ENCODE peak calls at places on chromosomes 2 and 18, in five cellular contexts. V, H, X, G and K are unnamed samples. For H3K9me3, the result is how much of the 10 kb centered on the place peaks cover.

GRCh38 chr2:96685285-96685591 is 42.7 kb downstream of the FER1L5 start:
- DNase-seq in V (peak), H (no peak), X (peak), G (no peak), K (no peak)

GRCh38 chr2:174633621-174633927 is 36.0 kb upstream of the WIPF1 start:
- DNase-seq in V (no peak), H (peak), X (no peak), G (no peak), K (no peak)

GRCh38 chr2:152580722-152581121 is 136.5 kb downstream of the PRPF40A start:
- DNase-seq in V (no peak), H (no peak), X (no peak), G (peak), K (no peak)

GRCh38 chr18:48543228-48543627 is 4.4 kb downstream of the CTIF start:
- DNase-seq in V (peak), H (no peak), X (no peak), G (peak), K (no peak)

GRCh38 chr2:223051580-223052375 is at the start of gene KCNE4:
- DNase-seq in V (peak), H (no peak), X (no peak), G (no peak), K (no peak)

GRCh38 chr2:39932198-39932597 is 153.1 kb upstream of the THUMPD2 start:
- DNase-seq in V (no peak), H (no peak), X (no peak), G (peak), K (no peak)

GRCh38 chr2:113910110-113910717 is 20.3 kb downstream of the ACTR3 start:
- DNase-seq in V (no peak), H (peak), X (no peak), G (peak), K (no peak)

GRCh38 chr2:36450466-36451196 is 95.1 kb downstream of the CRIM1 start:
- DNase-seq in V (no peak), H (no peak), X (no peak), G (peak), K (no peak)

GRCh38 chr18:44079602-44080001 is 601.1 kb upstream of the SETBP1 start:
- DNase-seq in V (no peak), H (no peak), X (no peak), G (peak), K (no peak)

GRCh38 chr2:20378891-20379519 is 28.4 kb upstream of the PUM2 start:
- DNase-seq in V (peak), H (peak), X (peak), G (peak), K (peak)

GRCh38 chr2:190755796-190756415 is 107.0 kb downstream of the NAB1 start:
- DNase-seq in V (no peak), H (no peak), X (no peak), G (no peak), K (no peak)

GRCh38 chr2:42128731-42129486 is 40.2 kb upstream of the EML4 start:
- DNase-seq in V (no peak), H (no peak), X (no peak), G (peak), K (no peak)

GRCh38 chr2:212958133-212958532 is 193.3 kb downstream of the IKZF2 start:
- DNase-seq in V (no peak), H (no peak), X (no peak), G (no peak), K (no peak)

GRCh38 chr18:70553245-70553960 is 264.6 kb downstream of the SOCS6 start:
- DNase-seq in V (no peak), H (no peak), X (peak), G (no peak), K (no peak)
- H3K9me3 ChIP-seq in V (under half), H (under half), X (under half), G (under half), K (under half)

DNA sequence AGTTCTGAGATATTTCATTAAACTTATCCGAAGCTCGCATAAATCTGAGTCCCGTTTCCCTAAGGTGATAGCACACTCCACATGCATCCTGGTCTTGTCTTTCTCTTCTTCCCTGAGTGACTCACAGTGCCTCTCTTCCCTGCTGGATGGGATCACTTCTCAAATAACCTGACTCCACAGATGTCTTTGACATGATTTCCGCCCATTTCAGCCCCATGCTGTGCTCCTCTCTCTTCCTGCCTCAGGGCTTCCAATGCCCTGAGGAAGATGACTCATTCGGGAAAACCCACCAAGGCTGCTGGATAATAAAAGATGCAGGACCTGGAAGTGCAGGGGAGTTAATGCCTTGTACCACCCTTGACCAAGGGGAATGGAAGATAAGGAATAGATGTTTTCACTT is 441.7 kb upstream of the SOX11 start:
- DNase-seq in V (no peak), H (no peak), X (no peak), G (no peak), K (no peak)
- H3K9me3 ChIP-seq in V (under half), H (under half), X (under half), G (under half), K (under half)

GRCh38 chr2:15111718-15112117 is 449.4 kb downstream of the NBAS start:
- DNase-seq in V (no peak), H (no peak), X (no peak), G (no peak), K (no peak)
- H3K9me3 ChIP-seq in V (under half), H (half or more), X (under half), G (under half), K (under half)

GRCh38 chr2:6846540-6846939 is 19.2 kb downstream of the CMPK2 start:
- DNase-seq in V (no peak), H (no peak), X (no peak), G (no peak), K (no peak)
- H3K9me3 ChIP-seq in V (under half), H (half or more), X (under half), G (under half), K (half or more)

DNA sequence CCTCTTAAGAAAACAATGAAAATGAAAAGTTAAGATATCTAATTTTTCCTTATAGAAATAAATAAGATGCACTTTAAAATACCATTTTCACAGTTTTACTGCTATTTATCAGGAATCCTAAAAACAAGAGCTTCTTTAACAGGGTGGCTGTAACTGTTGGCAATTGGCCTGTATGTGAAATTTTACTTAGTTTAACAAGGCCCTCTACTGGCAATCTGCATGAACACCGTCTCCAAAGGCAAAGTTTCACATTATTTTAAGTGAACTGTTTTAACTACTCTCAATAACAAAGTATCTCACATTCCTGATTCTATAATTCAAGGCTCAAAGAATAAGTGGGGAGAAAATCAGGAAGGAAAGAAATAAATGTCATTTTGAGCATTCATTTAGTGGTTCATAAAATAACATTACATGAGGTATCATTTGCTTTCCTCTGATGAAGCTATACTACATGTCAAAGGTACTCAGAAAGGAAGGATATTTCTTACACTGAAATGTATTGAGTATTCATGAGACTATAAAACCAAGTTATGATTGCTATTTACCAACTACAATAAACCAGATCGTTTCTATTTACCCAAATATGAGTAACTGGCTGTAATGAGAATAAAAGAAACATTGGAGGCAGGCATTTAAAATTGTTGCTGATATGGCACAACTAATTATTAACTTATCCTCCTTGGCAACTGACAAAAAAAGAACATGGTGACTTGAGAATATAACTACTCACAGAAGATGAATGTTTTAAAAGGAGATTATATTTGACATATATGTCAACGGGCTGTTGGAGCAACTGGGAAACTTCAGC is 7.0 kb downstream of the NCKAP5 start:
- DNase-seq in V (peak), H (no peak), X (peak), G (peak), K (no peak)
- H3K9me3 ChIP-seq in V (under half), H (under half), X (under half), G (under half), K (under half)

DNA sequence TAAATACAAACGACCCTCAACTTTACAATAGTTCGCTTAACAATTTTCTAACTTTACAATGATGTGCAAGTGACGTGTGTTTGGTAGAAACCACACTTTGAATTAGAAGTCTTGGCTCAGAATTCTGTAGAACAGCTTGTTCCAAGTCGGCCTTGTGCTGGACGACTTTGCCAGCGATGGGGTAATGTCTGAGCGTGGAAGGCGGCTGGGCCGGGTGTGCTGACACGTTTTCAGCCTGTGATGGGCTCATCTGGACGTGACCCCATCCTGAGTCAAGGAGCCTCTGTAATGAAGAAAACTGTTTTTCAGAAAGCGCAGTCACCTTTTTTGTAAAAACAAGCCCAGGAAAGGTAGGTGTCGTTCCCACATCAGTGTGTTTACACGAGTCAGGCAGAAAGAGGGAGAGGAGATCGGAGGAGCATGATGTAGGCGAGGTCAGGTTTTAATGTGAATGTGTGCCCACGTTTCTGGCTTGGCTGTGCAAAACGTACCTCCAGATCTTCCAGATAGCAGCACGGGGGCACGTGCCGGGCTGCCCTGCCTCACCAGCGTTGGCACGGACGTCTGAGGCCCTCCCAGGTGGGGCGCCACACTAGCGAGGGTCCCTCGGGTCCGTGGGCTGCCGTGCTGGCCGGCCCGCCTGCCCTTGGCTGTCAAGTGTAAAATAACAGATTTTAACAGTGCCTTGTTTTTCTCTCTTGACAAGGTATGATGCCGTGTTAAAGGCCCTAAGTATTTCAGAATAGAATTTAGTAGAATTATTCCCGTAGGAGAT is 54.6 kb downstream of the CTDP1 start:
- DNase-seq in V (no peak), H (peak), X (no peak), G (no peak), K (no peak)
- H3K9me3 ChIP-seq in V (under half), H (under half), X (under half), G (under half), K (under half)

GRCh38 chr18:10248738-10249137 is 205.7 kb upstream of the APCDD1 start:
- DNase-seq in V (peak), H (no peak), X (no peak), G (no peak), K (no peak)

GRCh38 chr18:10249270-10249669 is 205.2 kb upstream of the APCDD1 start:
- DNase-seq in V (no peak), H (no peak), X (no peak), G (no peak), K (no peak)

GRCh38 chr18:10252952-10253680 is 201.3 kb upstream of the APCDD1 start:
- DNase-seq in V (no peak), H (no peak), X (no peak), G (no peak), K (no peak)

GRCh38 chr18:10247402-10248117 is 206.9 kb upstream of the APCDD1 start:
- DNase-seq in V (no peak), H (no peak), X (peak), G (no peak), K (no peak)

GRCh38 chr18:10252494-10252893 is 201.9 kb upstream of the APCDD1 start:
- DNase-seq in V (no peak), H (no peak), X (no peak), G (no peak), K (no peak)
- H3K9me3 ChIP-seq in V (under half), H (under half), X (under half), G (under half), K (under half)

DNA sequence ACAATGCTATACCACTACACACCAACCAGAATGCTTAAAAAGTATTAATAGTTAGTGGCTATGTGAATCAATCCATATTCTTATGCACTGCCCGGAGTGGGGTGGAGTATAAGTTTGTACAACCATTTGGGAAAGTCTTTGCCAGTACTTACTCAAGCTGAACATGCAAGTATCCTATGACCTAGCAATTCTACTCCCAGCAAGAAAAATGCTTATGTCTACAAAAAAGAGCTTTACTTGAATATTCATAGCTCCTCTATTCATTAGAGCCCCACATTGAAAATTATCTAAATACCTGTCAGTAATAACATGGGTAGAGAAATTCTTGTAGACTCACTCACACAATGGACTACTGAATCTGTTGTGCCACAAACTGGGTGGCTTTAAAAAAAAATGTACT is 21.4 kb upstream of the CNOT11 start:
- DNase-seq in V (no peak), H (no peak), X (no peak), G (no peak), K (no peak)
- H3K9me3 ChIP-seq in V (under half), H (under half), X (under half), G (under half), K (under half)

GRCh38 chr2:3041246-3041645 is 336.4 kb downstream of the EIPR1 start:
- DNase-seq in V (no peak), H (no peak), X (no peak), G (no peak), K (no peak)

GRCh38 chr2:3044587-3045317 is 332.9 kb downstream of the EIPR1 start:
- DNase-seq in V (peak), H (no peak), X (no peak), G (no peak), K (no peak)

GRCh38 chr2:3043726-3044125 is 333.9 kb downstream of the EIPR1 start:
- DNase-seq in V (no peak), H (no peak), X (no peak), G (no peak), K (no peak)

GRCh38 chr2:3041841-3042600 is 335.6 kb downstream of the EIPR1 start:
- DNase-seq in V (peak), H (no peak), X (peak), G (no peak), K (no peak)

GRCh38 chr2:3042601-3043585 is 334.7 kb downstream of the EIPR1 start:
- DNase-seq in V (peak), H (no peak), X (peak), G (no peak), K (no peak)
- H3K9me3 ChIP-seq in V (under half), H (under half), X (under half), G (under half), K (under half)